ENCODE peak calls at places on chromosomes 4 and X, in four cellular contexts. One of them, this sample, is unnamed.

GRCh38 chr4:171812377-171813194 is 618 bp upstream of the GALNTL6 start:
- DNase-seq in GM12878: no peak
- DNase-seq in K562: no peak
- DNase-seq in HepG2: no peak
- DNase-seq in this sample: peak; percentile 34

GRCh38 chrX:72685810-72686465 is 28.2 kb downstream of the PHKA1 start:
- DNase-seq in GM12878: no peak
- DNase-seq in K562: no peak
- DNase-seq in HepG2: no peak
- DNase-seq in this sample: no peak

GRCh38 chr4:39043697-39044363 is 11.6 kb upstream of the TMEM156 start:
- DNase-seq in HepG2: peak; percentile 24
- DNase-seq in K562: no peak
- DNase-seq in GM12878: peak; percentile 32
- DNase-seq in this sample: no peak

GRCh38 chrX:68703369-68703768 is 55.9 kb downstream of the STARD8 start:
- DNase-seq in HepG2: no peak
- DNase-seq in GM12878: no peak
- DNase-seq in K562: no peak
- DNase-seq in this sample: peak; percentile 23

GRCh38 chr4:155889036-155889793 is 14.3 kb upstream of the TDO2 start:
- DNase-seq in GM12878: peak; percentile 58
- DNase-seq in K562: no peak
- DNase-seq in HepG2: no peak
- DNase-seq in this sample: no peak

GRCh38 chr4:139367421-139368090 is 65.3 kb upstream of the NDUFC1 start:
- DNase-seq in K562: no peak
- DNase-seq in HepG2: no peak
- DNase-seq in GM12878: no peak
- DNase-seq in this sample: no peak

GRCh38 chr4:64799751-64800150 is 390.5 kb upstream of the TECRL start:
- DNase-seq in GM12878: no peak
- DNase-seq in K562: no peak
- DNase-seq in HepG2: no peak
- DNase-seq in this sample: no peak

GRCh38 chr4:57061395-57061794 is 48.8 kb downstream of the IGFBP7 start:
- DNase-seq in HepG2: no peak
- DNase-seq in GM12878: no peak
- DNase-seq in K562: no peak
- DNase-seq in this sample: no peak

GRCh38 chr4:186623546-186623945 is 68.2 kb upstream of the MTNR1A start:
- DNase-seq in GM12878: no peak
- DNase-seq in K562: no peak
- DNase-seq in HepG2: no peak
- DNase-seq in this sample: no peak

GRCh38 chr4:167614866-167615265 is 380.6 kb upstream of the SPOCK3 start:
- DNase-seq in GM12878: no peak
- DNase-seq in HepG2: no peak
- DNase-seq in K562: no peak
- DNase-seq in this sample: no peak

GRCh38 chr4:7630559-7631287 is 196.0 kb upstream of the PSAPL1 start:
- DNase-seq in HepG2: peak; percentile 79
- DNase-seq in K562: no peak
- DNase-seq in GM12878: no peak
- DNase-seq in this sample: no peak

GRCh38 chrX:123274796-123275195 is 90.7 kb downstream of the GRIA3 start:
- DNase-seq in HepG2: no peak
- DNase-seq in GM12878: no peak
- DNase-seq in K562: no peak
- DNase-seq in this sample: no peak

GRCh38 chrX:50470103-50471031 is at the start of gene DGKK:
- DNase-seq in K562: no peak
- DNase-seq in HepG2: peak; percentile 67
- DNase-seq in GM12878: no peak
- DNase-seq in this sample: peak; percentile 69

GRCh38 chr4:143438710-143439109 is 74.8 kb upstream of the SMARCA5 start:
- DNase-seq in HepG2: no peak
- DNase-seq in GM12878: no peak
- DNase-seq in K562: no peak
- DNase-seq in this sample: no peak

GRCh38 chrX:50953832-50954231 is 43.3 kb downstream of the BMP15 start:
- DNase-seq in GM12878: no peak
- DNase-seq in K562: no peak
- DNase-seq in HepG2: no peak
- DNase-seq in this sample: no peak

GRCh38 chr4:168811207-168811606 is 198.8 kb downstream of the CBR4 start:
- DNase-seq in K562: no peak
- DNase-seq in GM12878: no peak
- DNase-seq in HepG2: no peak
- DNase-seq in this sample: no peak

DNA sequence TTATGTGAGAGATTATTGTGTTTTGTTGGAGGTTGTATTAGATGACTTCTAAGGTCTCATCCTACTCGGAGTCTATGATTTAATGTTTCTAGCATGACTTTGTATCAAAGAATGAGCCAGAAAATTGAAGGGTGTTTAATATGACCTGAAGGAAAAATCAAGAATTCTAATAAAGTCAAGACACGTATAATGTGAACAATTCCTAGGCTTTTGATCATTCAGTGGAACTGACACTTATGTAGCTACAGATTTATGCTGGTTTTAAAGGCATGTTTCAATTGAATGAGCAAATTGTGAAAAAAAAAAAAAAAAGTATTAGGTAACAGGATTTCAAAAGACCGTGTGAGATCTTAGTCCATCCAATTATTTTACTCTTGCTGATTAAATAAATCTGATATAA is 64.9 kb downstream of the GRID2 start:
- DNase-seq in K562: no peak
- DNase-seq in HepG2: no peak
- DNase-seq in GM12878: no peak
- DNase-seq in this sample: no peak
- TF ChIP-seq CREM in K562: no peak
- TF ChIP-seq CREM in HepG2: no peak
- TF ChIP-seq CREM in GM12878: no peak
- TF ChIP-seq CREM in this sample: no peak

GRCh38 chr4:148062301-148062950 is 330.5 kb downstream of the ARHGAP10 start:
- DNase-seq in HepG2: no peak
- DNase-seq in GM12878: no peak
- DNase-seq in K562: no peak
- DNase-seq in this sample: no peak
- TF ChIP-seq ETV6 in HepG2: no peak
- TF ChIP-seq ETV6 in GM12878: no peak
- TF ChIP-seq ETV6 in K562: no peak
- TF ChIP-seq ETV6 in this sample: no peak

DNA sequence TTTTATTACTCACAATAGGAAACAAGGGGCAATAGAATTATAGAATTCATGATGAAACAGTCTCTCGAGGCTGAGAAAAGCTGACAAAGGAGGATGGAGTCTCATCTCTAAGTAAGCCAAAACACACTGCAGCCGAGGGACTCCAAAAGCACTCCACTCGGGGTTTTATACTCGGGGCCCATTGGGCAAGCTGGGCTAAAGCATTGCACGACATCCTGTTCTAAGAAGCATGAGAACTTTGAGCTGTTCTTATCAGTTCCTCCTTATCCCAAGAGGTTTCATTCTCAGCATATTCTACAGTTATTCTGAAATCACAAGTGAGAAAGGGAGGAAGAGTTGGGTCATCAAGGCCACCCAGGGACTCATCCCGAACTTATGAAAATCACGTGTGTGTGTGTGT is 1475.5 kb downstream of the PCDH18 start:
- DNase-seq in GM12878: no peak
- DNase-seq in HepG2: no peak
- DNase-seq in K562: no peak
- DNase-seq in this sample: no peak
- TF ChIP-seq CREM in GM12878: no peak
- TF ChIP-seq CREM in HepG2: no peak
- TF ChIP-seq CREM in K562: no peak
- TF ChIP-seq CREM in this sample: no peak

DNA sequence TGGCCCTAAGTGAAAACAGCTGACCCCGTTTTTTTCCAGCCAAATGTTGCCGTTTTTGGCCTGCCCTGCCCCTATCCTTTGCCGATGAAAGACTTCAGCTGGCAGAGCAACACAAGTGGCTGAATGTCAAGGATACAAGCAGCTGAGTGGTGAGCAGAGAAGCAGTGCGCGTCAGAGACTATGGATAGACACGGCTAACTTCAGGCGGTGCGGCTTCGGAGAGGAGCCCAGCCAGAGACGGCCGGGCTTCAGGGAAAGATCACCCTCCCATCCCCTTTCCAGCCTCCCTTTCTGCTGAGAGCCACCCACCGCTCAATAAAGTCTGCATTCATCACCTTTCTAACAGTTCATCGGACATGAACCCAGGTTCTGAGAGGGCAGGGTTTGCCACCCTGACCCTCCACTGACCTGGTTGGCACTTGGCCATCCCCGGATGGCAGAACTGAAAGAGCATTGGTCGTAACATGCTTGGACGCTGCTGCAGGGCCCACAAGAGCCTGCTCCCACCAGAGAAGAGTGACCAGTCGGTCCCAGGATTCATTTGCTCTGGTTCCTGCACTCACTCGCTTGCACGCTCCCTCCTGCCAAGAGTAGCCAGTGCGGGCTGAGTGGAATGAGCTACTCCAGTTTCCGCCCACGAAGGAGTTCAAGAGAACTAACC is 125.8 kb downstream of the PPEF1 start:
- DNase-seq in GM12878: no peak
- DNase-seq in HepG2: no peak
- DNase-seq in K562: no peak
- DNase-seq in this sample: no peak
- TF ChIP-seq ETV6 in GM12878: no peak
- TF ChIP-seq ETV6 in HepG2: no peak
- TF ChIP-seq ETV6 in K562: no peak
- TF ChIP-seq ETV6 in this sample: no peak

GRCh38 chr4:138263438-138263837 is 21.3 kb upstream of the SLC7A11 start:
- DNase-seq in GM12878: no peak
- DNase-seq in HepG2: no peak
- DNase-seq in K562: no peak
- DNase-seq in this sample: no peak
- TF ChIP-seq CREM in GM12878: no peak
- TF ChIP-seq CREM in HepG2: no peak
- TF ChIP-seq CREM in K562: no peak
- TF ChIP-seq CREM in this sample: no peak

DNA sequence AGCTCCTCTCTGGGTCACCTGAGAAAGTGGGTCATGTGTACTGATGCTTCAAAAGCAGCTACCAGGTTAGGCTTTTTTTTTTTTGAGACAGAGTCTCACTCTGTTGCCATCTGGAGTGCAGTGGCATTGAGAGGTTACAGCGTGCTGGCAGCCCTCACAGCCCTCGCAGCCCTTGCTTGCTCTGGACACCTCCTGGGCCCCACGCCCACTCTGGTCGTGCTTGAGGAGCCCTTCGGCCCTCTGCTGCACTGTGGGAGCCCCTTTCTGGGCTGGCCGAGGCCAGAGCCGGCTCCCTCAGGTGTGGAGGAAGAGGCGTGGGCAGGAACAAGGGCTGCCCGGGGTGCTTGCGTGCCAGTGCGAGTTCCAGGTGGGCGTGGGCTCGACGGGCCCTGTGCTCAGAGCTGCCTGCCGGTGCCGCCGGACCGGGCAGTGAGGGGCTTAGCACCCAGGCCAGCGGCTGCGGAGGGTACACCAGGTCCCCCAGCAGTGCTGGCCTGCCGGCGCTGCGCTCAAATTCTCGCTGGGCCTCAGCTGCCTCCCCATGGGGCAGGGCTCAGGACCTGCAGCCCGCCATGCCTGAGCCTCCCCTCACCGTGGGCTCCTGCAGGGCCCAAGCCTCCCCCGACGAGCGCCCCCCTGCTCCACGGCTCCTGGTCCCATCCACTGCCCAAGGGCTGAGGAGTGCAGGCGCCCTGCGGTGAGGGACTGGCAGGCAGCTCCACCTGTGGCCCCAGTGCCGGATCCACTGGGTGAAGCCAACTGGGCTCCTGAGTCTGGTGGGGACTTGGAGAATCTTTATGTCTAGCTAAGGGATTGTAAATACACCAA is 49.3 kb upstream of the IL21 start:
- DNase-seq in HepG2: no peak
- DNase-seq in K562: no peak
- DNase-seq in GM12878: no peak
- DNase-seq in this sample: no peak
- TF ChIP-seq ETV6 in HepG2: no peak
- TF ChIP-seq ETV6 in K562: no peak
- TF ChIP-seq ETV6 in GM12878: no peak
- TF ChIP-seq ETV6 in this sample: no peak

GRCh38 chrX:154366666-154367055 is 7.8 kb downstream of the FLNA start:
- DNase-seq in GM12878: no peak
- DNase-seq in HepG2: no peak
- DNase-seq in K562: no peak
- DNase-seq in this sample: no peak
- TF ChIP-seq CREM in GM12878: no peak
- TF ChIP-seq CREM in HepG2: no peak
- TF ChIP-seq CREM in K562: no peak
- TF ChIP-seq CREM in this sample: no peak

GRCh38 chr4:109816082-109816442 is 500 bp downstream of the GAR1 start:
- DNase-seq in K562: peak; percentile 23
- DNase-seq in HepG2: no peak
- DNase-seq in GM12878: no peak
- DNase-seq in this sample: no peak
- TF ChIP-seq ETV6 in K562: no peak
- TF ChIP-seq ETV6 in HepG2: no peak
- TF ChIP-seq ETV6 in GM12878: no peak
- TF ChIP-seq ETV6 in this sample: no peak

GRCh38 chr4:136748165-136748564 is 784.1 kb downstream of the PCDH18 start:
- DNase-seq in GM12878: no peak
- DNase-seq in HepG2: no peak
- DNase-seq in K562: no peak
- DNase-seq in this sample: no peak

GRCh38 chr4:136748777-136749176 is 783.5 kb downstream of the PCDH18 start:
- DNase-seq in GM12878: no peak
- DNase-seq in HepG2: no peak
- DNase-seq in K562: no peak
- DNase-seq in this sample: no peak

GRCh38 chr4:136750898-136751297 is 781.4 kb downstream of the PCDH18 start:
- DNase-seq in GM12878: no peak
- DNase-seq in K562: no peak
- DNase-seq in HepG2: peak; percentile 5
- DNase-seq in this sample: no peak

GRCh38 chr4:136749988-136750387 is 782.3 kb downstream of the PCDH18 start:
- DNase-seq in GM12878: no peak
- DNase-seq in K562: no peak
- DNase-seq in HepG2: no peak
- DNase-seq in this sample: no peak

GRCh38 chr4:136751530-136751929 is 780.8 kb downstream of the PCDH18 start:
- DNase-seq in HepG2: no peak
- DNase-seq in K562: no peak
- DNase-seq in GM12878: no peak
- DNase-seq in this sample: no peak
- TF ChIP-seq CREM in HepG2: no peak
- TF ChIP-seq CREM in K562: no peak
- TF ChIP-seq CREM in GM12878: no peak
- TF ChIP-seq CREM in this sample: no peak

DNA sequence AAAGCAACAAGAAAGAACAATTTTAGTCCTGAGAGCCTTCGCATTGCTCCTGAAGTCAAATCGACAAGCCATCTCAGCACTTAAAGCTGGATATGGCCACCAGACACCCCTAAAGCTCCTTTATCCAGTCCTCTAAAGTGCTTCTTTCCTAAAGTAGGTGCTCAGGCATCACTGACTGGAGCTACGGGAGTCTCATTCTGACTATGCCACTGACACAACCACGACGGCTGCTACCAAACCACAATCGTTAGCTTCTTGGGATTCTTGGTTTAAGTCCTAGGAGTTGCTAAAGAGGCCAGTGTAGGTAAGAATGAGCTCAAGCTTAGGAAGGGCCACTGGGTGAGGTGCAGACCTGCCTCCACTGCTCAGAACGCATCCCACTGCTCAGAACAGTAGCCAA is 1.0 kb downstream of the SLC10A6 start:
- DNase-seq in K562: no peak
- DNase-seq in HepG2: no peak
- DNase-seq in GM12878: no peak
- DNase-seq in this sample: no peak
- TF ChIP-seq ETV6 in K562: no peak
- TF ChIP-seq ETV6 in HepG2: no peak
- TF ChIP-seq ETV6 in GM12878: no peak
- TF ChIP-seq ETV6 in this sample: no peak